ENCODE peak calls at places on chromosome 2, in eight cellular contexts. R, K, G, E, C, X, T and W are unnamed samples.

GRCh38 chr2:204550738-204551137 is 5.5 kb downstream of the PARD3B start:
- DNase-seq in R (no peak), K (no peak), G (no peak), E (no peak), C (no peak), X (no peak), T (no peak), W (peak; percentile 10)

GRCh38 chr2:179859523-179859922 is 1.9 kb downstream of the ZNF385B start:
- DNase-seq in R (no peak), K (no peak), G (no peak), E (no peak), C (no peak), X (no peak), T (no peak), W (no peak)

GRCh38 chr2:38376346-38376682 is 759 bp downstream of the ATL2 start:
- DNase-seq in R (no peak), K (no peak), G (peak; percentile 45), E (peak; percentile 63), C (peak; percentile 72), X (no peak), T (peak; percentile 26), W (peak; percentile 71)

GRCh38 chr2:207274541-207274940 is 108.8 kb upstream of the KLF7 start:
- DNase-seq in R (no peak), K (no peak), G (no peak), E (no peak), C (no peak), X (no peak), T (no peak), W (no peak)

GRCh38 chr2:241003369-241003768 is 5.0 kb downstream of the SNED1 start:
- DNase-seq in R (no peak), K (no peak), G (no peak), E (no peak), C (no peak), X (no peak), T (no peak), W (no peak)

GRCh38 chr2:236795176-236795860 is 225.7 kb downstream of the ACKR3 start:
- DNase-seq in R (no peak), K (no peak), G (no peak), E (no peak), C (no peak), X (no peak), T (no peak), W (no peak)

GRCh38 chr2:37711308-37711731 is 39.9 kb upstream of the CDC42EP3 start:
- DNase-seq in R (no peak), K (no peak), G (no peak), E (peak; percentile 14), C (no peak), X (peak; percentile 48), T (peak; percentile 17), W (peak; percentile 48)

GRCh38 chr2:236715511-236715961 is 145.9 kb downstream of the ACKR3 start:
- DNase-seq in R (no peak), K (no peak), G (no peak), E (peak; percentile 13), C (peak; percentile 33), X (no peak), T (no peak), W (peak; percentile 71)

GRCh38 chr2:1925516-1925915 is 181.2 kb upstream of the PXDN start:
- DNase-seq in R (no peak), K (no peak), G (no peak), E (no peak), C (no peak), X (no peak), T (no peak), W (no peak)

GRCh38 chr2:222819722-222820333 is 41.0 kb upstream of the ACSL3 start:
- DNase-seq in R (no peak), K (no peak), G (no peak), E (no peak), C (no peak), X (no peak), T (no peak), W (no peak)

GRCh38 chr2:22253171-22253570 is 1129.4 kb downstream of the TDRD15 start:
- DNase-seq in R (no peak), K (no peak), G (no peak), E (no peak), C (no peak), X (no peak), T (no peak), W (no peak)

GRCh38 chr2:66440011-66440542 is 5.2 kb downstream of the MEIS1 start:
- DNase-seq in R (peak; percentile 38), K (no peak), G (no peak), E (no peak), C (no peak), X (no peak), T (no peak), W (no peak)

GRCh38 chr2:173400760-173401159 is 46.1 kb downstream of the CDCA7 start:
- DNase-seq in R (no peak), K (no peak), G (no peak), E (no peak), C (no peak), X (no peak), T (no peak), W (no peak)

GRCh38 chr2:26613241-26614204 is 27.6 kb downstream of the CIB4 start:
- DNase-seq in R (peak; percentile 61), K (no peak), G (peak; percentile 28), E (no peak), C (peak; percentile 36), X (peak; percentile 59), T (no peak), W (no peak)

GRCh38 chr2:65922794-65923193 is 490.4 kb upstream of the SPRED2 start:
- DNase-seq in R (no peak), K (no peak), G (peak; percentile 72), E (peak; percentile 8), C (peak; percentile 47), X (peak; percentile 55), T (no peak), W (no peak)

DNA sequence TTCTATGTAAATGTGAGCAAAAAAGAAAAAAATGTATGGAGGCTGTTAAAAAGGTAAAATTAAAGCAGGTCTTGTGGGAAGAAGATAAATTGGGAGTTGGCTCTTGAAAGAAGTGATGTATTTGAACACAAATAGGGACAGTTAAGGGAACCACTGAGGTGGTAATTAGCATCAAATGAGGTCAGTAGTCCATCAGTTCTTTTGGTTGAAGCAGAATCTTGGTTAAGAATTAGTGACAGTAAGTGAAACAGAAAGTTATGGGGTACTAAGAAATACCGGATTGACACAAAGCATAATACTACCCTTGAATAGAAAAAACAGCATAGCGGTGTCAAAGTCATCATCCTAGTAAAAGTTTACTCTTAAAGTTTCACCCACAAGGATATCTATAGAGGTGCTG is 352.6 kb upstream of the VRK2 start:
- DNase-seq in R (no peak), K (no peak), G (no peak), E (no peak), C (no peak), X (no peak), T (no peak), W (no peak)
- H3K27me3 ChIP-seq in R (no peaks in the 10 kb centered on the region), K (no peaks in the 10 kb centered on the region), G (no peaks in the 10 kb centered on the region), E (no peaks in the 10 kb centered on the region), C (no peaks in the 10 kb centered on the region), X (no peaks in the 10 kb centered on the region), T (no peaks in the 10 kb centered on the region), W (no peaks in the 10 kb centered on the region)

DNA sequence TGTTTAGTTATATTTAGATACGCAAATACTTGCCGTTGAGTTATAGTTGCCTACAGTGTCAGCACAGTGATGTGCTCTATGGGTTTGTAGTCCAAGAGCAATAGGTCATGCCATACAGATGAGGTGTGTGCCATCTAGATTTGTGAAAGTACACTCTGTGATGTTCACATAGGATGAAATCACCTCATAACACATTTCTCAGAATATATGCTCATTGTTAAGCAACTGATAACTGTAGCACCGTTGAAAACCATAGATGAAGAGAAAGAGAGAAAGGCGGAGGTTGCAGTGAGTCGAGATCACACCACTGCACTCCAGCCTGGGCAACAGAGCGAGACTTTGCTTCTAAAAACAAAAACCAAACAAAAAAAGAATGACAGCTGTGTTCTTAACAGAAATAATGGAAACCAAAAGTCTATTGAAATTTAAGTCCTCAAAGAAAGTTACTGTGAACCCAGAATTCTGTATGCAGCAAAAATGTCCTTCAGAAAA is 9.5 kb downstream of the DGKD start:
- DNase-seq in R (no peak), K (no peak), G (no peak), E (no peak), C (no peak), X (no peak), T (no peak), W (no peak)
- H3K4me1 ChIP-seq in R (no peaks in the 10 kb centered on the region), K (no peaks in the 10 kb centered on the region), G (no peaks in the 10 kb centered on the region), E (no peaks in the 10 kb centered on the region), C (no peaks in the 10 kb centered on the region), X (no peaks in the 10 kb centered on the region), T (peaks cover 25% of the 10 kb centered on the region), W (no peaks in the 10 kb centered on the region)

GRCh38 chr2:196245746-196246145 is 74.4 kb upstream of the STK17B start:
- DNase-seq in R (no peak), K (no peak), G (no peak), E (no peak), C (no peak), X (no peak), T (no peak), W (no peak)

GRCh38 chr2:196244516-196244915 is 73.1 kb upstream of the STK17B start:
- DNase-seq in R (no peak), K (no peak), G (no peak), E (no peak), C (no peak), X (no peak), T (no peak), W (no peak)

GRCh38 chr2:196242131-196242620 is 70.8 kb upstream of the STK17B start:
- DNase-seq in R (no peak), K (no peak), G (no peak), E (no peak), C (no peak), X (peak; percentile 53), T (no peak), W (peak; percentile 34)

GRCh38 chr2:196247114-196247978 is 76.0 kb upstream of the STK17B start:
- DNase-seq in R (no peak), K (no peak), G (no peak), E (no peak), C (no peak), X (no peak), T (no peak), W (no peak)

GRCh38 chr2:196244966-196245365 is 73.6 kb upstream of the STK17B start:
- DNase-seq in R (no peak), K (no peak), G (no peak), E (no peak), C (no peak), X (no peak), T (no peak), W (no peak)
- H3K27ac ChIP-seq in R (no peak overlapping the region), K (no peak overlapping the region), G (no peak overlapping the region), E (no peak overlapping the region), C (no peak overlapping the region), X (no peak overlapping the region), T (no peak overlapping the region), W (no peak overlapping the region)

DNA sequence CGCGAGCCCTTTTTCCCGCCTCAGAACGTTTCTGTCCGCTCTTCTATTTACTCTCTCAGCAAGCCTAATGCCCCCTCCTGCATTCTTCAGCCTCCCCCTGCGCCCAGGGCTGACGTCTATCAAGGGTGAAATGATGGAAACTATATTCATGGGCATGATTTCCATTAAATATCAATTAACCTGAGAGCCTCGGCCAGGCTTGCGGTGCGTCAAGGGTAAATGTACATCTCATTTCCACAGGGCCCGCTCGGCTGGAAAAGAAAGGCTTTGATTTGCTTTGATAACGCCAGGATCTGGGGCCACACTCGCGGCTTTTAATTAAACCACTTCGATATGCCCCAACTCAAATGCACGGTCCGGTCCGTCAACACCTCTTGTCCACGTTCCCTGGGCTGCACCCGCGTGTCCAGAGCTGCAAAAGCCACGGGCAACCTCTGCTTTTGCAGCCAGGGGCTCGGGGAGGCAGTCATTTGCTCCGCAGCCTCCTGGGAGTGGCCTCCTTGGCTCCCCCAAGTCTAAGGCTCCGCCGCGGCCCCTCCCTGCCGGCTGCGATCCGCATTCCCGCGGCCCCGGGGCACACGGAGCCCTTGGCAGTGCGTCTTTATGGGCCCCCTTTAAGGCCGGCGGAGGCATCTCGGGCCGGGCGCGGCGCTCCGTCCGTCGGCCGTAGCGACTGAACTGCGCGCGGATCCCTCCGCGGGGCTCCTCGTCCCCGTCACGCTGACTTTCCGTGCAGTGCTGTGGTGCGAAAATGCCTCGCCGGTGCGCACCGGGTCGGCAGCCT is at the start of gene HOXD8:
- DNase-seq in R (peak; percentile 92), K (no peak), G (no peak), E (peak; percentile 75), C (peak; percentile 72), X (no peak), T (no peak), W (no peak)
- H3K27me3 ChIP-seq in R (no peaks in the 10 kb centered on the region), K (peaks cover 25% of the 10 kb centered on the region), G (peaks cover 69% of the 10 kb centered on the region), E (peaks cover 83% of the 10 kb centered on the region), C (peaks cover 45% of the 10 kb centered on the region), X (peaks cover 96% of the 10 kb centered on the region), T (peaks cover 74% of the 10 kb centered on the region), W (peaks cover 37% of the 10 kb centered on the region)